ENCODE peak calls at places on chromosomes 13 and 19, in seven cellular contexts. J, M, Z, D, N, A and R are unnamed samples.

GRCh38 chr13:42964681-42965305 is 27.2 kb downstream of the EPSTI1 start:
- DNase-seq in J (no peak), M (no peak), Z (no peak), D (no peak), N (no peak), A (peak), R (no peak)

GRCh38 chr19:17762505-17763229 is 11.4 kb downstream of the FCHO1 start:
- DNase-seq in J (peak), M (peak), Z (no peak), D (no peak), N (peak), A (peak), R (no peak)

GRCh38 chr13:41384749-41385503 is 72.4 kb upstream of the RGCC start:
- DNase-seq in J (no peak), M (no peak), Z (no peak), D (no peak), N (peak), A (peak), R (no peak)

GRCh38 chr13:80047406-80047805 is 293.5 kb downstream of the SPRY2 start:
- DNase-seq in J (no peak), M (no peak), Z (no peak), D (no peak), N (peak), A (peak), R (no peak)

GRCh38 chr13:93847162-93847561 is 620.6 kb downstream of the GPC6 start:
- DNase-seq in J (no peak), M (no peak), Z (no peak), D (no peak), N (peak), A (peak), R (no peak)

GRCh38 chr19:4506449-4507149 is 11.7 kb downstream of the PLIN4 start:
- DNase-seq in J (no peak), M (no peak), Z (no peak), D (no peak), N (peak), A (peak), R (no peak)

GRCh38 chr19:32364040-32364439 is 18.6 kb downstream of the ZNF507 start:
- DNase-seq in J (no peak), M (no peak), Z (no peak), D (no peak), N (no peak), A (no peak), R (no peak)

GRCh38 chr13:76330756-76331155 is 555.4 kb downstream of the KCTD12 start:
- DNase-seq in J (no peak), M (no peak), Z (no peak), D (no peak), N (peak), A (no peak), R (no peak)

GRCh38 chr13:94602467-94602866 is 810 bp downstream of the GPR180 start:
- DNase-seq in J (no peak), M (no peak), Z (no peak), D (no peak), N (no peak), A (no peak), R (no peak)

GRCh38 chr19:15025237-15025636 is 24.0 kb upstream of the CASP14 start:
- DNase-seq in J (no peak), M (no peak), Z (no peak), D (no peak), N (no peak), A (no peak), R (peak)